ENCODE peak calls at places on chromosomes 16 and 17, in nine cellular contexts. U, Q, G, R, L, C, M, A and X are unnamed samples.

GRCh38 chr17:76197911-76198310 is 42.4 kb downstream of the RNF157 start:
- DNase-seq in U (no peak), Q (no peak), G (no peak), R (no peak), L (no peak), C (peak), M (no peak), A (no peak), X (peak)

GRCh38 chr17:11538366-11538765 is 59.9 kb upstream of the DNAH9 start:
- DNase-seq in U (no peak), Q (no peak), G (no peak), R (no peak), L (no peak), C (no peak), M (no peak), A (no peak), X (no peak)

GRCh38 chr16:84303023-84303422 is 8.3 kb downstream of the WFDC1 start:
- DNase-seq in U (no peak), Q (peak), G (peak), R (no peak), L (no peak), C (no peak), M (no peak), A (peak), X (peak)

GRCh38 chr17:76538941-76539340 is 903 bp upstream of the PRCD start:
- DNase-seq in U (no peak), Q (no peak), G (no peak), R (no peak), L (no peak), C (no peak), M (no peak), A (no peak), X (no peak)

GRCh38 chr17:58605986-58606385 is 85.9 kb downstream of the TEX14 start:
- DNase-seq in U (no peak), Q (no peak), G (no peak), R (no peak), L (no peak), C (no peak), M (no peak), A (no peak), X (no peak)

GRCh38 chr16:83253526-83253925 is 554.3 kb upstream of the HSBP1 start:
- DNase-seq in U (no peak), Q (no peak), G (no peak), R (no peak), L (no peak), C (no peak), M (no peak), A (no peak), X (no peak)

GRCh38 chr17:20241855-20242254 is 225.5 kb downstream of the LGALS9B start:
- DNase-seq in U (no peak), Q (no peak), G (no peak), R (no peak), L (no peak), C (no peak), M (no peak), A (no peak), X (no peak)

GRCh38 chr16:66476328-66477027 is 49.4 kb downstream of the BEAN1 start:
- DNase-seq in U (no peak), Q (no peak), G (peak), R (no peak), L (no peak), C (no peak), M (no peak), A (no peak), X (peak)

GRCh38 chr17:49646391-49647255 is 31.3 kb downstream of the SPOP start:
- DNase-seq in U (no peak), Q (peak), G (no peak), R (no peak), L (peak), C (no peak), M (no peak), A (no peak), X (peak)

GRCh38 chr17:8138672-8139371 is 13.4 kb downstream of the PER1 start:
- DNase-seq in U (peak), Q (peak), G (peak), R (peak), L (peak), C (peak), M (peak), A (peak), X (peak)

GRCh38 chr17:4738136-4739121 is 1.2 kb upstream of the ZMYND15 start:
- DNase-seq in U (no peak), Q (no peak), G (no peak), R (no peak), L (peak), C (no peak), M (no peak), A (no peak), X (no peak)

GRCh38 chr17:76642994-76643393 is 563 bp downstream of the ST6GALNAC1 start:
- DNase-seq in U (no peak), Q (no peak), G (no peak), R (no peak), L (no peak), C (no peak), M (no peak), A (no peak), X (no peak)

GRCh38 chr17:59827721-59828477 is 64.8 kb downstream of the TUBD1 start:
- DNase-seq in U (no peak), Q (peak), G (peak), R (no peak), L (peak), C (no peak), M (no peak), A (no peak), X (no peak)

GRCh38 chr16:3759736-3760135 is 42.4 kb upstream of the TRAP1 start:
- DNase-seq in U (no peak), Q (no peak), G (no peak), R (no peak), L (no peak), C (no peak), M (no peak), A (no peak), X (no peak)

GRCh38 chr17:74450231-74450630 is 16.2 kb upstream of the CD300A start:
- DNase-seq in U (no peak), Q (no peak), G (no peak), R (no peak), L (no peak), C (no peak), M (no peak), A (no peak), X (no peak)

GRCh38 chr16:89864421-89864820 is 9.0 kb upstream of the TCF25 start:
- DNase-seq in U (no peak), Q (peak), G (no peak), R (no peak), L (no peak), C (no peak), M (no peak), A (no peak), X (no peak)

GRCh38 chr16:58510776-58511628 is 4.3 kb upstream of the SETD6 start:
- DNase-seq in U (no peak), Q (no peak), G (no peak), R (no peak), L (no peak), C (no peak), M (no peak), A (no peak), X (no peak)

GRCh38 chr16:66996324-66996982 is 8.1 kb downstream of the CES4A start:
- DNase-seq in U (no peak), Q (peak), G (peak), R (no peak), L (peak), C (no peak), M (no peak), A (peak), X (no peak)

GRCh38 chr17:40317345-40317873 is 8.4 kb downstream of the RARA start:
- DNase-seq in U (peak), Q (peak), G (peak), R (no peak), L (peak), C (no peak), M (no peak), A (no peak), X (peak)